ENCODE peak calls at places on chromosomes 5 and 9, in seven cellular contexts. One of them, this sample, is unnamed. For H3K4me1, the result is how much of the 10 kb centered on the place peaks cover.

GRCh38 chr9:35431467-35431866 is 58.4 kb upstream of the RUSC2 start:
- DNase-seq in transverse colon: no peak
- DNase-seq in ovary: no peak
- DNase-seq in stomach: no peak
- DNase-seq in endothelial cell of umbilical vein: no peak
- DNase-seq in A549: no peak
- DNase-seq in upper lobe of left lung: no peak
- DNase-seq in this sample: no peak

GRCh38 chr9:96501981-96502833 is 52.2 kb downstream of the HABP4 start:
- DNase-seq in transverse colon: no peak
- DNase-seq in ovary: no peak
- DNase-seq in stomach: no peak
- DNase-seq in endothelial cell of umbilical vein: no peak
- DNase-seq in A549: no peak
- DNase-seq in upper lobe of left lung: no peak
- DNase-seq in this sample: no peak

GRCh38 chr9:110464321-110464720 is 115.2 kb downstream of the SVEP1 start:
- DNase-seq in transverse colon: no peak
- DNase-seq in ovary: no peak
- DNase-seq in stomach: no peak
- DNase-seq in endothelial cell of umbilical vein: no peak
- DNase-seq in A549: no peak
- DNase-seq in upper lobe of left lung: no peak
- DNase-seq in this sample: no peak

GRCh38 chr9:136053757-136054142 is 41.3 kb downstream of the NACC2 start:
- DNase-seq in transverse colon: no peak
- DNase-seq in ovary: no peak
- DNase-seq in stomach: no peak
- DNase-seq in endothelial cell of umbilical vein: no peak
- DNase-seq in A549: no peak
- DNase-seq in upper lobe of left lung: no peak
- DNase-seq in this sample: no peak

GRCh38 chr9:83526901-83527300 is 11.3 kb downstream of the FRMD3 start:
- DNase-seq in transverse colon: no peak
- DNase-seq in ovary: no peak
- DNase-seq in stomach: no peak
- DNase-seq in endothelial cell of umbilical vein: no peak
- DNase-seq in A549: no peak
- DNase-seq in upper lobe of left lung: no peak
- DNase-seq in this sample: no peak

GRCh38 chr9:131405429-131405828 is 11.5 kb downstream of the PRRC2B start:
- DNase-seq in transverse colon: no peak
- DNase-seq in ovary: no peak
- DNase-seq in stomach: no peak
- DNase-seq in endothelial cell of umbilical vein: no peak
- DNase-seq in A549: no peak
- DNase-seq in upper lobe of left lung: no peak
- DNase-seq in this sample: no peak

GRCh38 chr5:54017580-54017979 is 292.8 kb downstream of the ARL15 start:
- DNase-seq in transverse colon: no peak
- DNase-seq in ovary: no peak
- DNase-seq in stomach: no peak
- DNase-seq in endothelial cell of umbilical vein: no peak
- DNase-seq in A549: no peak
- DNase-seq in upper lobe of left lung: no peak
- DNase-seq in this sample: no peak

GRCh38 chr9:15307523-15307841 is 466 bp upstream of the TTC39B start:
- DNase-seq in transverse colon: no peak
- DNase-seq in ovary: no peak
- DNase-seq in stomach: no peak
- DNase-seq in endothelial cell of umbilical vein: no peak
- DNase-seq in A549: no peak
- DNase-seq in upper lobe of left lung: no peak
- DNase-seq in this sample: no peak

GRCh38 chr5:168443533-168443932 is 42.7 kb upstream of the RARS1 start:
- DNase-seq in transverse colon: no peak
- DNase-seq in ovary: no peak
- DNase-seq in stomach: no peak
- DNase-seq in endothelial cell of umbilical vein: no peak
- DNase-seq in A549: no peak
- DNase-seq in upper lobe of left lung: no peak
- DNase-seq in this sample: no peak

GRCh38 chr5:31966931-31967330 is 207.2 kb downstream of the GOLPH3 start:
- DNase-seq in transverse colon: no peak
- DNase-seq in ovary: no peak
- DNase-seq in stomach: no peak
- DNase-seq in endothelial cell of umbilical vein: no peak
- DNase-seq in A549: no peak
- DNase-seq in upper lobe of left lung: no peak
- DNase-seq in this sample: no peak

GRCh38 chr5:170791325-170791954 is 7.9 kb downstream of the GABRP start:
- DNase-seq in transverse colon: peak
- DNase-seq in ovary: no peak
- DNase-seq in stomach: peak
- DNase-seq in endothelial cell of umbilical vein: peak
- DNase-seq in A549: peak
- DNase-seq in upper lobe of left lung: no peak
- DNase-seq in this sample: peak

GRCh38 chr9:37625262-37626147 is 25.2 kb upstream of the FRMPD1 start:
- DNase-seq in transverse colon: peak
- DNase-seq in ovary: no peak
- DNase-seq in stomach: no peak
- DNase-seq in endothelial cell of umbilical vein: no peak
- DNase-seq in A549: no peak
- DNase-seq in upper lobe of left lung: no peak
- DNase-seq in this sample: no peak

GRCh38 chr5:133229931-133230664 is 178.3 kb downstream of the HSPA4 start:
- DNase-seq in transverse colon: no peak
- DNase-seq in ovary: no peak
- DNase-seq in stomach: no peak
- DNase-seq in endothelial cell of umbilical vein: no peak
- DNase-seq in A549: no peak
- DNase-seq in upper lobe of left lung: no peak
- DNase-seq in this sample: no peak

GRCh38 chr5:173457482-173457881 is 129.3 kb upstream of the STC2 start:
- DNase-seq in transverse colon: no peak
- DNase-seq in ovary: no peak
- DNase-seq in stomach: no peak
- DNase-seq in endothelial cell of umbilical vein: no peak
- DNase-seq in A549: no peak
- DNase-seq in upper lobe of left lung: no peak
- DNase-seq in this sample: no peak

GRCh38 chr9:75979362-75979761 is 88.9 kb downstream of the PCSK5 start:
- DNase-seq in transverse colon: no peak
- DNase-seq in ovary: no peak
- DNase-seq in stomach: no peak
- DNase-seq in endothelial cell of umbilical vein: no peak
- DNase-seq in A549: peak
- DNase-seq in upper lobe of left lung: no peak
- DNase-seq in this sample: no peak

GRCh38 chr9:27292646-27293045 is 4.3 kb downstream of the EQTN start:
- DNase-seq in transverse colon: no peak
- DNase-seq in ovary: no peak
- DNase-seq in stomach: no peak
- DNase-seq in endothelial cell of umbilical vein: no peak
- DNase-seq in A549: no peak
- DNase-seq in upper lobe of left lung: no peak
- DNase-seq in this sample: no peak

GRCh38 chr5:132238169-132238744 is 10.6 kb upstream of the P4HA2 start:
- DNase-seq in transverse colon: peak
- DNase-seq in ovary: peak
- DNase-seq in stomach: peak
- DNase-seq in endothelial cell of umbilical vein: peak
- DNase-seq in A549: peak
- DNase-seq in upper lobe of left lung: no peak
- DNase-seq in this sample: peak

GRCh38 chr5:127080001-127080478 is 6.7 kb upstream of the C5orf63 start:
- DNase-seq in transverse colon: no peak
- DNase-seq in ovary: no peak
- DNase-seq in stomach: no peak
- DNase-seq in endothelial cell of umbilical vein: no peak
- DNase-seq in A549: no peak
- DNase-seq in upper lobe of left lung: no peak
- DNase-seq in this sample: no peak

GRCh38 chr5:82106207-82106606 is 134.4 kb downstream of the ATG10 start:
- DNase-seq in transverse colon: no peak
- DNase-seq in ovary: no peak
- DNase-seq in stomach: no peak
- DNase-seq in endothelial cell of umbilical vein: no peak
- DNase-seq in A549: no peak
- DNase-seq in upper lobe of left lung: no peak
- DNase-seq in this sample: no peak

GRCh38 chr5:100731768-100732167 is 171.3 kb downstream of the ST8SIA4 start:
- DNase-seq in transverse colon: no peak
- DNase-seq in ovary: no peak
- DNase-seq in stomach: no peak
- DNase-seq in endothelial cell of umbilical vein: no peak
- DNase-seq in A549: no peak
- DNase-seq in upper lobe of left lung: no peak
- DNase-seq in this sample: no peak

GRCh38 chr5:138563340-138564118 is 11.7 kb downstream of the HSPA9 start:
- DNase-seq in transverse colon: no peak
- DNase-seq in ovary: no peak
- DNase-seq in stomach: no peak
- DNase-seq in endothelial cell of umbilical vein: no peak
- DNase-seq in A549: no peak
- DNase-seq in upper lobe of left lung: no peak
- DNase-seq in this sample: no peak

GRCh38 chr5:138565100-138565821 is 9.9 kb downstream of the HSPA9 start:
- DNase-seq in transverse colon: no peak
- DNase-seq in ovary: no peak
- DNase-seq in stomach: no peak
- DNase-seq in endothelial cell of umbilical vein: no peak
- DNase-seq in A549: no peak
- DNase-seq in upper lobe of left lung: no peak
- DNase-seq in this sample: no peak

GRCh38 chr5:138568061-138568824 is 7.0 kb downstream of the HSPA9 start:
- DNase-seq in transverse colon: no peak
- DNase-seq in ovary: no peak
- DNase-seq in stomach: no peak
- DNase-seq in endothelial cell of umbilical vein: no peak
- DNase-seq in A549: no peak
- DNase-seq in upper lobe of left lung: no peak
- DNase-seq in this sample: no peak

GRCh38 chr5:138566792-138567191 is 8.4 kb downstream of the HSPA9 start:
- DNase-seq in transverse colon: no peak
- DNase-seq in ovary: no peak
- DNase-seq in stomach: no peak
- DNase-seq in endothelial cell of umbilical vein: no peak
- DNase-seq in A549: no peak
- DNase-seq in upper lobe of left lung: no peak
- DNase-seq in this sample: no peak

GRCh38 chr5:138564242-138564641 is 11.0 kb downstream of the HSPA9 start:
- DNase-seq in transverse colon: no peak
- DNase-seq in ovary: no peak
- DNase-seq in stomach: no peak
- DNase-seq in endothelial cell of umbilical vein: no peak
- DNase-seq in A549: no peak
- DNase-seq in upper lobe of left lung: no peak
- DNase-seq in this sample: no peak
- TF ChIP-seq POLR2A in transverse colon: no peak
- TF ChIP-seq POLR2A in ovary: no peak
- TF ChIP-seq POLR2A in stomach: no peak
- TF ChIP-seq POLR2A in endothelial cell of umbilical vein: no peak
- TF ChIP-seq POLR2A in A549: no peak
- TF ChIP-seq POLR2A in upper lobe of left lung: no peak
- TF ChIP-seq POLR2A in this sample: no peak

DNA sequence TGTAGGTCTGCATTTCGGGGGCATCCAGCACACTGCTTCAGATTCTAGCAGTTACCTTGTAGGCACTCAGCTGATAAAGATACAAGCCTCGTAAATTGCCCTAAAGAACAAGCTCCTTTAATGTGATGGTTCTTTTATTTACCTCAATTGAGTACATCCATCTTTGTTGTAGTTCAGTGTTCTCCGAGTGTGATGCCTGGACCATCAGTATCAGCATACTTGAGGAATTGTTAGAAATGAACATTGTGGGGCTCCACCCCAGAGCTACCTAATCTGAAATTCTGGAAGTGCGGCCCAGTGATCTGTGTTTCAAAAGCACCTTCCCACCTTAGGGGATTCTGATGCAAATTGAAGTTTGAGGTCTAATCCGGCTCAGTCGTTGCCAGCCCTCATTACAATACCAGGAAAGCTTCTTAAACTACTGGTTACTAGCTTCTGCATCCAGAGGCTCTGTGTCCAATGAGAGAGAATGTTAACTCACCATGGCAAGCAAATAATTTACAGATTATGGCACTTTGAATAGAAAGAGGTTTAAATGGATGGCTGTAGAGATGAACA is 47.7 kb downstream of the RAI14 start:
- DNase-seq in transverse colon: no peak
- DNase-seq in ovary: no peak
- DNase-seq in stomach: no peak
- DNase-seq in endothelial cell of umbilical vein: no peak
- DNase-seq in A549: no peak
- DNase-seq in upper lobe of left lung: no peak
- DNase-seq in this sample: no peak
- H3K4me1 ChIP-seq in transverse colon: under half
- H3K4me1 ChIP-seq in ovary: under half
- H3K4me1 ChIP-seq in stomach: under half
- H3K4me1 ChIP-seq in endothelial cell of umbilical vein: half or more
- H3K4me1 ChIP-seq in A549: half or more
- H3K4me1 ChIP-seq in upper lobe of left lung: under half
- H3K4me1 ChIP-seq in this sample: under half

GRCh38 chr5:166433679-166434078 is 1857.8 kb upstream of the WWC1 start:
- DNase-seq in transverse colon: no peak
- DNase-seq in ovary: no peak
- DNase-seq in stomach: no peak
- DNase-seq in endothelial cell of umbilical vein: no peak
- DNase-seq in A549: no peak
- DNase-seq in upper lobe of left lung: no peak
- DNase-seq in this sample: no peak
- TF ChIP-seq CTCF in transverse colon: no peak
- TF ChIP-seq CTCF in ovary: no peak
- TF ChIP-seq CTCF in stomach: no peak
- TF ChIP-seq CTCF in endothelial cell of umbilical vein: no peak
- TF ChIP-seq CTCF in A549: no peak
- TF ChIP-seq CTCF in upper lobe of left lung: no peak
- TF ChIP-seq CTCF in this sample: peak

GRCh38 chr9:133987455-133987800 is 4.7 kb downstream of the VAV2 start:
- DNase-seq in transverse colon: no peak
- DNase-seq in ovary: no peak
- DNase-seq in stomach: no peak
- DNase-seq in endothelial cell of umbilical vein: no peak
- DNase-seq in A549: no peak
- DNase-seq in upper lobe of left lung: no peak
- DNase-seq in this sample: no peak

GRCh38 chr9:133991211-133991921 is 758 bp downstream of the VAV2 start:
- DNase-seq in transverse colon: peak
- DNase-seq in ovary: no peak
- DNase-seq in stomach: no peak
- DNase-seq in endothelial cell of umbilical vein: peak
- DNase-seq in A549: no peak
- DNase-seq in upper lobe of left lung: peak
- DNase-seq in this sample: no peak

GRCh38 chr9:133987946-133988665 is 4.0 kb downstream of the VAV2 start:
- DNase-seq in transverse colon: no peak
- DNase-seq in ovary: no peak
- DNase-seq in stomach: no peak
- DNase-seq in endothelial cell of umbilical vein: no peak
- DNase-seq in A549: no peak
- DNase-seq in upper lobe of left lung: no peak
- DNase-seq in this sample: no peak

GRCh38 chr9:133990366-133991210 is 1.5 kb downstream of the VAV2 start:
- DNase-seq in transverse colon: peak
- DNase-seq in ovary: peak
- DNase-seq in stomach: peak
- DNase-seq in endothelial cell of umbilical vein: peak
- DNase-seq in A549: peak
- DNase-seq in upper lobe of left lung: peak
- DNase-seq in this sample: no peak

GRCh38 chr9:133989554-133990365 is 2.4 kb downstream of the VAV2 start:
- DNase-seq in transverse colon: no peak
- DNase-seq in ovary: no peak
- DNase-seq in stomach: no peak
- DNase-seq in endothelial cell of umbilical vein: no peak
- DNase-seq in A549: no peak
- DNase-seq in upper lobe of left lung: no peak
- DNase-seq in this sample: no peak
- TF ChIP-seq POLR2A in transverse colon: no peak
- TF ChIP-seq POLR2A in ovary: no peak
- TF ChIP-seq POLR2A in stomach: no peak
- TF ChIP-seq POLR2A in endothelial cell of umbilical vein: no peak
- TF ChIP-seq POLR2A in A549: no peak
- TF ChIP-seq POLR2A in upper lobe of left lung: no peak
- TF ChIP-seq POLR2A in this sample: no peak

This sample was measured in testis.